ENCODE peak calls at places on chromosomes 6 and 20, in four cellular contexts. T is NCI-H2081 treated with DMSO at 0.1 percent for 48 hours, M is foreskin melanocyte, C is dorsolateral prefrontal cortex. O is an unnamed sample.

GRCh38 chr20:46631212-46631869 is 19.9 kb downstream of the SLC13A3 start:
- DNase-seq in C (no peak), M (peak), T (no peak), O (no peak)

GRCh38 chr20:64114356-64114971 is 7.1 kb upstream of the NPBWR2 start:
- DNase-seq in T (no peak), M (no peak), C (no peak), O (no peak)

GRCh38 chr20:21389368-21389767 is 8.0 kb downstream of the NKX2-4 start:
- DNase-seq in M (no peak), C (no peak), T (no peak), O (no peak)

GRCh38 chr6:33686981-33687975 is 24.2 kb downstream of the UQCC2 start:
- DNase-seq in M (no peak), C (no peak), T (no peak), O (no peak)

GRCh38 chr6:127794405-127794804 is 106.5 kb downstream of the THEMIS start:
- DNase-seq in T (no peak), M (no peak), C (no peak), O (no peak)

GRCh38 chr6:148082721-148083120 is 259.9 kb upstream of the SASH1 start:
- DNase-seq in C (no peak), T (no peak), M (no peak), O (no peak)

GRCh38 chr20:56017560-56017959 is 12.2 kb upstream of the CBLN4 start:
- DNase-seq in T (no peak), M (peak), C (no peak), O (no peak)

GRCh38 chr6:151374024-151374423 is 17.3 kb downstream of the ZBTB2 start:
- DNase-seq in M (no peak), C (no peak), T (no peak), O (no peak)

GRCh38 chr6:157070403-157071107 is 252.8 kb downstream of the TMEM242 start:
- DNase-seq in M (no peak), T (no peak), C (peak), O (no peak)

GRCh38 chr6:132218063-132218696 is 183.1 kb downstream of the MOXD1 start:
- DNase-seq in C (no peak), M (no peak), T (no peak), O (no peak)

GRCh38 chr20:22371843-22372242 is 212.5 kb downstream of the FOXA2 start:
- DNase-seq in M (no peak), C (no peak), T (no peak), O (no peak)

GRCh38 chr20:4555188-4555893 is 166.4 kb upstream of the PRND start:
- DNase-seq in M (no peak), C (no peak), T (no peak), O (no peak)